ENCODE peak calls at places on chromosomes 1 and 21, in four cellular contexts. O is HepG2, I is lower lobe of right lung, Z is neural progenitor cell. D is an unnamed sample.

GRCh38 chr1:33036051-33036525 is 595 bp downstream of the AK2 start:
- DNase-seq in O (peak; percentile 37), I (no peak), Z (peak; percentile 26), D (peak; percentile 41)

GRCh38 chr1:55089683-55090082 is 50.3 kb downstream of the PCSK9 start:
- DNase-seq in O (no peak), Z (no peak), I (no peak), D (no peak)

GRCh38 chr1:233328661-233329498 is 1.4 kb downstream of the MAP3K21 start:
- DNase-seq in Z (no peak), I (no peak), O (no peak), D (peak; percentile 41)

GRCh38 chr1:204465469-204466415 is 28.9 kb downstream of the PIK3C2B start:
- DNase-seq in O (no peak), Z (no peak), I (no peak), D (no peak)

GRCh38 chr1:87757700-87758099 is 429.0 kb downstream of the LMO4 start:
- DNase-seq in I (peak; percentile 45), Z (no peak), O (no peak), D (no peak)

GRCh38 chr1:6603851-6604558 is 1.3 kb upstream of the KLHL21 start:
- DNase-seq in I (peak; percentile 81), Z (peak; percentile 89), O (peak; percentile 97), D (no peak)

GRCh38 chr1:9589144-9589718 is 520 bp downstream of the TMEM201 start:
- DNase-seq in O (no peak), Z (peak; percentile 67), I (peak; percentile 44), D (peak; percentile 35)

GRCh38 chr1:169321539-169321938 is 46.1 kb downstream of the NME7 start:
- DNase-seq in Z (no peak), O (no peak), I (no peak), D (no peak)

GRCh38 chr21:45869121-45870007 is 112.2 kb upstream of the COL6A1 start:
- DNase-seq in Z (no peak), O (no peak), I (peak; percentile 24), D (no peak)

GRCh38 chr1:214700381-214700780 is 97.4 kb downstream of the CENPF start:
- DNase-seq in Z (peak; percentile 34), I (no peak), O (no peak), D (no peak)

DNA sequence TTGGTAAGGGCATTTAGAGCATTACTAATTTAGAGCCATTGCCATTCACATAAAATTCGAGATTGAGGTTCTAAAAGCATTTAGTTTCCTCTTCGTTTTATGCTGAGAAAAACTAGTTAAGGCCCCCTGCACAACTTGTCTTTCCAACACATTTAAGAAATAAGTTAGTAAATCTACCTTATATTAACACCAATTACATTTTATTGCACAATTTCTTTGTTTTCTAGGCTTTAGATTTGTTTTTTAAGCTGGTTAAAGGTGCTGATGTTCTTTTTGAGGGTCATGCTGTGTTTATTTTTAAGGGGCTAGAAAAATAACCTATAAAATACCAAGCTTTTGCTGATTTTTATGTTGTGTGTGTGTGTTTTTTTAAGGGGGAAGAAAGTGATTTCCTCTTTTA is 1.2 kb downstream of the CEPT1 start:
- DNase-seq in O (no peak), I (no peak), Z (no peak), D (no peak)
- H3K27ac ChIP-seq in O (peak overlapping the region; percentile 96), I (peak overlapping the region; percentile 33), Z (no peak overlapping the region), D (no peak overlapping the region)

DNA sequence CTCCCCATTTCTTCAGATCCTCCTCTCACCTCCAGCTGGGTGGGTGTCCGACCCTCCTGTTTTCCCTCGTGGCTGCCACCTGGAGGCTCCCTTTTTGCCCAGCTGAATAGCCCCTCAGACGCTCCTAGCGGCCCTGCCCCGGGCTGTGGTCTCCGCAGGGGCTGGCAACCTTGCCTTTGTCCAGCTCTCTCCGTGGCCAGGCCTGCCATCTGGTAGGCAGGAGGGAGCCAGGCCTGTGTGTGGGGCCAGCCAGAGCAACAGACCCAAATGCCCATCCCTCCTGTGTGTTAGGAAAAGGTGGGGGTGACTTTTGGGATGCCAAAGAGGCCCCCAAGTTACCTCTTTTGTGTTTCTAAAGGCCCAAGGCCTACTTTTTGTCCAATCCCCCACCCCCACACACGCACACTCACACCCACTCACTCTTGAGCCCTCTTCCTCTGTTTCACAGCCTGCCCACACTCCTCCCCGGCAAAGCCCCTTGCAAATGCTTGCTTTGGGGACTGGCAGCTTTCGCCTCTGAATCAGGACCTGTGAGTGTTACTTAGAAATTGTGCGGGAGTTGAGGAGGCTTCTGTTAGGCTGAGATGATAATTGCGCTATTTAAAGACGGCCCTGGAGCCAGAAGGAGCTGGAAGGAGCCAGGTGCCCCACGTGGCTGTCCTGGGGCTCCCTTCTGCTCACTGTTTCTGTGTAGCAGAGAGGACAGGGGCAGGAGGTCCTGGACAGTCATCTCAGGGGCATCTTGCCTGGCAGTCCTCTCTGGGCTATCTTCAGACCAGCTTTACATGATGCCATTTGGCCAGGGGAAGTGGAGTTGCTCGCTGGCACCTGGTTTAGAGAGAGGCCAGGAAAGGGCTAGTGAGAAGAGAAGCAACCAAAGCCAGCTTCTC is 9.1 kb downstream of the PPFIA4 start:
- DNase-seq in I (no peak), O (no peak), Z (no peak), D (no peak)
- H3K27ac ChIP-seq in I (no peak overlapping the region), O (no peak overlapping the region), Z (no peak overlapping the region), D (no peak overlapping the region)

GRCh38 chr1:51488372-51489050 is 30.6 kb downstream of the EPS15 start:
- DNase-seq in O (no peak), I (no peak), Z (no peak), D (no peak)
- H3K27ac ChIP-seq in O (peak overlapping the region; percentile 33), I (no peak overlapping the region), Z (no peak overlapping the region), D (no peak overlapping the region)

GRCh38 chr1:41513388-41513745 is 28.9 kb upstream of the EDN2 start:
- DNase-seq in Z (peak; percentile 53), I (no peak), O (no peak), D (no peak)

GRCh38 chr1:41515131-41515678 is 30.7 kb upstream of the EDN2 start:
- DNase-seq in I (no peak), O (no peak), Z (no peak), D (peak; percentile 94)

GRCh38 chr1:41515778-41516167 is 31.3 kb upstream of the EDN2 start:
- DNase-seq in Z (no peak), I (no peak), O (no peak), D (no peak)

GRCh38 chr1:41512701-41513387 is 28.4 kb upstream of the EDN2 start:
- DNase-seq in Z (no peak), I (no peak), O (no peak), D (no peak)

GRCh38 chr1:41514381-41514780 is 29.9 kb upstream of the EDN2 start:
- DNase-seq in Z (no peak), O (no peak), I (no peak), D (peak; percentile 91)
- H3K27ac ChIP-seq in Z (no peak overlapping the region), O (no peak overlapping the region), I (peak overlapping the region; percentile 11), D (no peak overlapping the region)

DNA sequence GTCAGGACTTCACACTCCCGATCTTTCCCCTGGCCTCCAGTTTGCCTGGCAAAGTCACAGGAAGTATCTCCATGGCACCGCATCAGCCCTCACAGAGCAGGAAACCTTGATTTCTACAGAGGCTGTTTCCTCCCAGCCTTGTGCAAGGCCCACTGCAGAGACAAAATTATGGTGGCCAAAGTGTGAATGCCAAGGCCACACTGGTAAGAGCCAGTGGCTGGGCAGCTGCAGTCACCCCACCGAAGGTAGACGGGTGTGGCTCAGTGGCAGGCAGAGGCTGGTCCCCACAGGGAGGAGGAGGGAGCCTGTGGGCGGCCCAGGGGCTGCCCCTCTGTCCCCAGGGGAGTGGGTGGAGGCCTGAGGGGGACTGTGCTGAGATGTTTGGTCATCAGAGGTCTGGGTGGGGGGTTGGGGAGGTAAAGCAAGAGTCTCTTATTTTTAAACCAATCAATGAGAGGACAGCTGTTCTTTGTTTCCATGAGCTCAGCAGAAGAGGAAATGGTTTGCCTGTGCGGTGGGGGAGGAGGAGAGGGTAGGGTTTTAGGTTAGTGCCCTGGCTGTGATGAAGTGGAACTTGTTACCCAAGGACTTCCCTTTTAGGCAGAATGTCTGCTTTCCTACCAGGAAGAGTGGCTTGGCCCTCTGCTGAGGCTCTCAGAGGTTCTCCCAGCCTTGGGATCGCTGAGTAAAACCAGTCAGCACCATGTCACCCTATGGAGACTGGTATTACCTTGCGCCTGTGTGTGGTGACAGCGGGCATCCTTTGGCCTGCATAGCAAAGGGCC is 18.0 kb upstream of the BTG2 start:
- DNase-seq in Z (no peak), O (no peak), I (peak; percentile 79), D (peak; percentile 84)
- H3K27ac ChIP-seq in Z (no peak overlapping the region), O (no peak overlapping the region), I (peak overlapping the region; percentile 96), D (peak overlapping the region; percentile 82)

DNA sequence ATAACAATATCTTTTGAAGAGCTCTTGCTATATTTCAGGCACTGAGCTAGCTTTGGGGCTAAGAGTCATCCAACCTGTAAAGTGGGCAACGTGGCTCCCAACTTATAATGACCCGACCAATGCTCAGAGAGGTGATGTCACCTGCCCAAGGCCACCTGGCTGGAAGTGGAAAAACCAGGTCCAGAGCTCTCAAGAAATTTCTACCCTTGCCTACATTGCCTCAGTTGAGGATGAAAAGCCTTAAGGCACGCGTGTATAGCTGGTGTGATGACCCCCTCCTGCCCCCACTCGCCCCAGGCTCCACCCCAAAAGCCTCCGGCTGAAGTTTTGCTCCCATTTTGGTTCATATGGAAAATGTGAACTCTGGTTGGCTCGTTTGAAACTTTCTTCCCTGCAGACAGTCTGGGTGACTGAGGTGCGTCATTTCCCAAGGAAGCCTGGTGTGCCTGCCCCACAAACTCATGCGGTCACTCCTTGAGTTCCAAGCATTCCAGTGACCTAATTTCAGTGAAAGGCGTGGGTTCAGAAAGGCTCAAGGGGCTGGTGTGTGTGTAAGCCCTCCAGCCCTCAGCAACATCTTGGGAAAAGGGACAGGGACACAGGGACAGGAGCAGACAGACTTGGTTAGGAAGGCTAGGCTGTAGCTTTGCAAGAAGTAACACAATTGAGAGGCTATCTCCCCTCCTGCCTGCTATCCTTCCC is 20.5 kb downstream of the HTR1D start:
- DNase-seq in I (no peak), O (no peak), Z (no peak), D (no peak)
- H3K27ac ChIP-seq in I (no peak overlapping the region), O (no peak overlapping the region), Z (no peak overlapping the region), D (no peak overlapping the region)

GRCh38 chr1:112317140-112317539 is 78.9 kb upstream of the CTTNBP2NL start:
- DNase-seq in Z (no peak), O (no peak), I (no peak), D (no peak)
- H3K27ac ChIP-seq in Z (no peak overlapping the region), O (no peak overlapping the region), I (peak overlapping the region; percentile 22), D (peak overlapping the region; percentile 74)

D was measured in small intestine.